ENCODE peak calls at places on chromosomes 5 and 9, in five cellular contexts. K, U, F, J and T are unnamed samples.

GRCh38 chr9:2936221-2936620 is 92.3 kb upstream of the PUM3 start:
- DNase-seq in K (no peak), U (no peak), F (no peak), J (no peak), T (no peak)

GRCh38 chr5:14908195-14908594 is 36.6 kb upstream of the ANKH start:
- DNase-seq in K (no peak), U (no peak), F (no peak), J (no peak), T (no peak)

GRCh38 chr5:51518607-51519006 is 135.4 kb downstream of the ISL1 start:
- DNase-seq in K (no peak), U (no peak), F (no peak), J (no peak), T (no peak)

GRCh38 chr5:431711-432050 is 11.3 kb upstream of the EXOC3 start:
- DNase-seq in K (no peak), U (peak; percentile 44), F (no peak), J (no peak), T (no peak)

GRCh38 chr5:14775857-14776256 is 95.7 kb downstream of the ANKH start:
- DNase-seq in K (peak; percentile 71), U (no peak), F (peak; percentile 27), J (no peak), T (no peak)

GRCh38 chr5:113271015-113271414 is 163.8 kb downstream of the TSSK1B start:
- DNase-seq in K (no peak), U (no peak), F (peak; percentile 58), J (no peak), T (peak; percentile 77)

GRCh38 chr5:37837101-37838032 is 2.5 kb downstream of the GDNF start:
- DNase-seq in K (peak; percentile 80), U (peak; percentile 93), F (peak; percentile 70), J (peak; percentile 73), T (no peak)

GRCh38 chr5:143024227-143024920 is 254.2 kb downstream of the ARHGAP26 start:
- DNase-seq in K (no peak), U (no peak), F (no peak), J (no peak), T (no peak)

GRCh38 chr9:93119953-93120845 is 13.9 kb downstream of the NINJ1 start:
- DNase-seq in K (peak; percentile 98), U (peak; percentile 98), F (peak; percentile 87), J (peak; percentile 95), T (peak; percentile 68)

GRCh38 chr9:123562844-123563346 is 206.9 kb downstream of the CRB2 start:
- DNase-seq in K (no peak), U (no peak), F (peak; percentile 78), J (peak; percentile 46), T (peak; percentile 53)

GRCh38 chr5:92613546-92613945 is 967.5 kb downstream of the NR2F1-AS1 start:
- DNase-seq in K (no peak), U (no peak), F (peak; percentile 72), J (no peak), T (no peak)

DNA sequence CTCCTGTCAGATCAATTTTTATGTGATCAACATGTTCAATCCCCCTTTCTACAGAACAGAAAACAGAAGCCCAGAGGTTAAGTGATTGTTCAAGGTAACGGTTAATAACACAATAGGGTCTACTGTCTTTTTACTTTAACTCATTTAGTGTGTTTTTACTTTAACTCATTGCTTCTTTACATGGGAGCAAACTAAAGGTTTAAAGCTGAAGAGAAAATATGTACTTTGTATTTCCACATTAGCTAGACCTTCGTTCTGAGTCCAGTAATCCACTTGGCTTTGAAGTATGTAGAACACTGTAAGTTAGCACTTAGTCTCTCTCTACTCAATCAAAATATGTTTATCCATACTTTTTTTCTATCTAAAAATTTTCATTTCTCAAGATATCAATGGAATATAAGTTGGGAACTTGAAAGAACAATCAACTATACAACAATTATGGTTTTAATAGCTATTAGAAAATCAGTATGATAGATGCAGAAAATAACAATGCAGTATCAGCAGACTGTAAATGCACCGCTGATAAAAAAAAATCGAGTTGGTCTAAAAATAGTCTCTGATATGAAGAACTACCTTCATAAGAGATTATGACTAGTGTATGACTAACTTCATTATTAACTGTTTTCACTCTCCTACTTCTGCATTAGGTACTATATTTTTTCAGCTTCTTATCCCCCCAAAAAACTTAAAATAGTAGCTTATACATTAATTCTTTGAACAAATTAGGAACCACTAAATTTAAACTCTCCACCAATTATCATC is 20.6 kb downstream of the PGGT1B start:
- DNase-seq in K (no peak), U (no peak), F (no peak), J (no peak), T (no peak)
- H3K27ac ChIP-seq in K (no peak overlapping the region), U (no peak overlapping the region), F (no peak overlapping the region), J (no peak overlapping the region), T (no peak overlapping the region)

GRCh38 chr5:90173299-90174030 is 236.1 kb downstream of the CETN3 start:
- DNase-seq in K (no peak), U (no peak), F (no peak), J (no peak), T (no peak)

GRCh38 chr5:90166816-90167215 is 242.7 kb downstream of the CETN3 start:
- DNase-seq in K (no peak), U (no peak), F (no peak), J (no peak), T (no peak)

GRCh38 chr5:90170231-90170630 is 239.3 kb downstream of the CETN3 start:
- DNase-seq in K (no peak), U (no peak), F (no peak), J (no peak), T (no peak)

GRCh38 chr5:90168399-90168798 is 241.2 kb downstream of the CETN3 start:
- DNase-seq in K (no peak), U (no peak), F (no peak), J (no peak), T (no peak)

GRCh38 chr5:90169078-90169477 is 240.5 kb downstream of the CETN3 start:
- DNase-seq in K (no peak), U (no peak), F (no peak), J (no peak), T (no peak)
- H3K27ac ChIP-seq in K (no peak overlapping the region), U (no peak overlapping the region), F (no peak overlapping the region), J (no peak overlapping the region), T (no peak overlapping the region)

DNA sequence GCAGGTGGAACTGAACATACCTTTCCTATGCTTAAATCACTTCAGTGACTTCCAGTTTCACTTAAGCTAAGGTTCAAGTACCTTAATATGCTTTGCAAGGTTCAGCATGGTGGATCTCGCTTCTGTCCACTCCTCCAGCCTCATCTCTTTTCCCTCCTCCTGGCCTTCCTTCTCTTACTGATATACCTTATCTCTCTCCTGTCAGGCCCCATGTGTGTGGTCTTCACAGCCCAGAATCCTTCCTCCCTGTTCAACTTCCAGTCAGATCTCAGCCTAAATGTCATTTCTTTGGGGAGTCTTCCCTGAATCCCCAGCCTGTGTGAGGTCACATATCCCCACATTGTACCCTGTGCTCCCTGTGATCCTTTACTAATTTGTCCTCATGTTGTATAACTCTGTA is 87.7 kb downstream of the ANGPTL2 start:
- DNase-seq in K (no peak), U (no peak), F (no peak), J (no peak), T (no peak)
- H3K27ac ChIP-seq in K (no peak overlapping the region), U (no peak overlapping the region), F (no peak overlapping the region), J (no peak overlapping the region), T (no peak overlapping the region)

DNA sequence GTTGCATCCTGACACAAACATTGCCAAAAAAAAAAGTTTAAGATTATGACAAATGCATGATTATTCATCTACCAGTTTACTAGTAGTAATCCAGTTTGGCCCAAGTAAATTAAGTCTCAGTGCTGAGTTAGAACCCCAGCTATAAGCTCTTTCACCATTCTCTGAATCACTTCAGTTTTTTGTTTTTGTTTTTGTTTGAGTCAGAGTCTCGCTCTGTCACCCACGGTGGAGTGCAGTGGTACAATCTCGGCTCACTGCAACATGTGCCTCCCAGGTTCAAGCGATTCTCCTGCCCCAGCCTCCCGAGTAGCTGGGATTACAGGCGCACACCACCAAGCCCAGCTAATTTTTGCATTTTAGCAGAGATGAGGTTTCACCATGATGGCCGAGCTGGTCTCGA is 1.5 kb upstream of the PCYOX1L start:
- DNase-seq in K (no peak), U (no peak), F (no peak), J (no peak), T (no peak)
- H3K27ac ChIP-seq in K (no peak overlapping the region), U (no peak overlapping the region), F (no peak overlapping the region), J (no peak overlapping the region), T (peak overlapping the region; percentile 61)

GRCh38 chr5:131475416-131476045 is 159.5 kb downstream of the RAPGEF6 start:
- DNase-seq in K (no peak), U (no peak), F (no peak), J (no peak), T (no peak)
- H3K27ac ChIP-seq in K (no peak overlapping the region), U (no peak overlapping the region), F (peak overlapping the region; percentile 66), J (no peak overlapping the region), T (no peak overlapping the region)

GRCh38 chr5:98309785-98310566 is 463.5 kb upstream of the RGMB start:
- DNase-seq in K (peak; percentile 57), U (no peak), F (peak; percentile 99), J (no peak), T (peak; percentile 86)
- H3K27ac ChIP-seq in K (peak overlapping the region; percentile 84), U (no peak overlapping the region), F (peak overlapping the region; percentile 99), J (no peak overlapping the region), T (peak overlapping the region; percentile 98)

GRCh38 chr5:176383961-176384360 is 4.4 kb downstream of the NOP16 start:
- DNase-seq in K (no peak), U (peak; percentile 45), F (no peak), J (no peak), T (no peak)

GRCh38 chr5:176382721-176383120 is 5.7 kb downstream of the NOP16 start:
- DNase-seq in K (no peak), U (peak; percentile 17), F (no peak), J (no peak), T (no peak)

GRCh38 chr5:176384991-176385390 is 3.4 kb downstream of the NOP16 start:
- DNase-seq in K (no peak), U (peak; percentile 34), F (no peak), J (no peak), T (no peak)

GRCh38 chr5:176383248-176383905 is 5.0 kb downstream of the NOP16 start:
- DNase-seq in K (no peak), U (peak; percentile 69), F (no peak), J (no peak), T (no peak)

DNA sequence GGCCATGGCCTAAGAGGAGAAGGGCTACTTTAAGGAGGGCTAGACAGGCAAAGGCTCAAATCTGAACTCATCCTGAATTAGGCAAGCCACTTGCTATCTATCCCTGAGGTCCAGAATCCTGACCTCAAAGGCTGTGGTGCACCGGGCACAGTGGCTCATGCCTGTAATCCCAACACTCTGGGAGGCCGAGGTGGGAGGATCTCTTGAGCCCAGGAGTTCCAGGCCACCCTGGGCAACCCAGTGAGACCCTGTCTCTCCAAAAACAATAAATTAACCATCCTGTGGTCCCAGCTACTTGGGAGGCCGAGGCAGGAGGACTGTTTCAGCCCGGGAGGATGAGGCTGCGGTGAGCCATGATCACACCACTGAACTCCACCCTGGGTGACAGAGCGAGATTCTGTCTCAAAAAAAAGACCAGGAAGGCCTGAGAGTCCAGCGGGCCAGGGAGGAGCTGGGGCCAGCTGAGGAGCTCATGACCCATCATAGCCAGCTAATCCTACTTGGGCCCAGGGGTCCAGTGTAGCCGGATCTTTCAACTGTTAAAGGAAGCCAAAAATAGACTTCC is 4.0 kb downstream of the NOP16 start:
- DNase-seq in K (no peak), U (peak; percentile 63), F (no peak), J (no peak), T (no peak)
- H3K27ac ChIP-seq in K (no peak overlapping the region), U (no peak overlapping the region), F (no peak overlapping the region), J (no peak overlapping the region), T (no peak overlapping the region)